ENCODE peak calls at places on chromosome 12, in seven cellular contexts. E is A673, I is tibial artery, Z is MM.1S, G is tibial nerve, Y is cardiac muscle cell, F is H9. M is an unnamed sample.
A peak's percentile ranks its signal among the peaks of the same experiment; 100 is the strongest.

GRCh38 chr12:53505555-53506449 is 1.5 kb downstream of the NPFF start:
- DNase-seq in F (no peak), G (no peak), E (no peak), Y (no peak), Z (no peak), I (no peak), M (no peak)

GRCh38 chr12:110577717-110578521 is 5.2 kb downstream of the PPTC7 start:
- DNase-seq in Z (no peak), G (no peak), Y (no peak), E (peak; percentile 25), F (no peak), I (no peak), M (peak; percentile 85)

GRCh38 chr12:127238061-127238460 is 1028.9 kb upstream of the TMEM132C start:
- DNase-seq in I (no peak), F (no peak), E (no peak), Z (no peak), G (no peak), Y (no peak), M (no peak)

GRCh38 chr12:68271346-68271745 is 17.9 kb upstream of the IL22 start:
- DNase-seq in F (no peak), G (no peak), Y (no peak), Z (no peak), E (no peak), I (no peak), M (no peak)

GRCh38 chr12:47071241-47071852 is 8.1 kb upstream of the PCED1B start:
- DNase-seq in F (peak; percentile 75), I (no peak), Y (peak; percentile 26), G (no peak), Z (peak; percentile 29), E (peak; percentile 55), M (no peak)

GRCh38 chr12:24553259-24553658 is 395.6 kb downstream of the BCAT1 start:
- DNase-seq in I (no peak), Y (no peak), F (no peak), G (no peak), E (no peak), Z (no peak), M (no peak)

GRCh38 chr12:120538281-120539156 is 4.4 kb downstream of the RNF10 start:
- DNase-seq in G (no peak), Y (peak; percentile 71), I (peak; percentile 90), E (peak; percentile 61), Z (peak; percentile 68), F (no peak), M (peak; percentile 68)

GRCh38 chr12:70719672-70720420 is 82.6 kb upstream of the PTPRB start:
- DNase-seq in Z (peak; percentile 30), E (peak; percentile 58), Y (peak; percentile 65), F (peak; percentile 79), I (no peak), G (no peak), M (peak; percentile 28)

GRCh38 chr12:31315779-31316465 is 10.0 kb downstream of the SINHCAF start:
- DNase-seq in G (no peak), Y (no peak), I (no peak), E (no peak), Z (no peak), F (no peak), M (no peak)

GRCh38 chr12:105288311-105288996 is 42.0 kb upstream of the C12orf75 start:
- DNase-seq in E (no peak), G (no peak), Y (no peak), Z (no peak), F (no peak), I (no peak), M (no peak)
- TF ChIP-seq CTCF in E (no peak), G (no peak), Y (no peak), Z (no peak), F (no peak), I (no peak), M (no peak)

DNA sequence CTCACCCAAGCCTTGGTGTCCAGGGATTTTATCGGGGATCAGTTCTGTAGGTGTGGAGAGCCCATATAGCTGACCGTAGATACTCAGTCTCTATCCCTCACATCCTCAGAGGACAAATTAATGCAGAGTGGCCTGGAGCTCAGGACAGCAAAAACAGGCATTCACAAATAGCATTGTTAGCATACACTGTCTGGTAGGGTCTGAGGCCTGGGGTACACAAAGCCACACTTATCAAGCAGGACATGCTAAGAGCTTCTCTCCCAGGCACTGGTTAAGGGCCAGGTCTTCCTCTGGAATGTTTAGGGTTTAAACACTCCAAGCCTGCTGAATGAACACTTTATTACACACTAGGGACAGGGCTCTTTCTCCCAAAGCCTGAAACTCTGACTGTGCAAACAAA is 253.2 kb downstream of the NEDD1 start:
- DNase-seq in I (no peak), Z (no peak), Y (no peak), F (no peak), E (no peak), G (no peak), M (no peak)
- H3K27ac ChIP-seq in I (no peak overlapping the region), Z (no peak overlapping the region), Y (no peak overlapping the region), F (no peak overlapping the region), E (no peak overlapping the region), G (no peak overlapping the region), M (no peak overlapping the region)

GRCh38 chr12:132066345-132066685 is 77.8 kb downstream of the DDX51 start:
- DNase-seq in G (no peak), Z (no peak), I (no peak), F (no peak), E (no peak), Y (no peak), M (no peak)

GRCh38 chr12:132065609-132066344 is 78.3 kb downstream of the DDX51 start:
- DNase-seq in F (no peak), Z (no peak), Y (no peak), I (no peak), G (no peak), E (no peak), M (no peak)

GRCh38 chr12:132067182-132067581 is 76.9 kb downstream of the DDX51 start:
- DNase-seq in G (no peak), F (no peak), E (no peak), Y (no peak), I (no peak), Z (no peak), M (no peak)

GRCh38 chr12:132068250-132068649 is 75.9 kb downstream of the DDX51 start:
- DNase-seq in Y (no peak), G (no peak), I (no peak), F (no peak), Z (no peak), E (no peak), M (no peak)

GRCh38 chr12:132066749-132067148 is 77.4 kb downstream of the DDX51 start:
- DNase-seq in I (no peak), Y (no peak), F (no peak), G (no peak), E (no peak), Z (no peak), M (no peak)
- TF ChIP-seq CTCF in I (no peak), Y (no peak), F (no peak), G (no peak), E (no peak), Z (no peak), M (no peak)

GRCh38 chr12:118372541-118373495 is at the start of gene TAOK3:
- DNase-seq in E (peak; percentile 99), Z (peak; percentile 93), I (peak; percentile 100), G (peak; percentile 99), Y (peak; percentile 99), F (peak; percentile 100), M (peak; percentile 96)

GRCh38 chr12:118373628-118374027 is 921 bp upstream of the TAOK3 start:
- DNase-seq in G (no peak), F (no peak), E (no peak), I (no peak), Y (no peak), Z (no peak), M (no peak)

GRCh38 chr12:118374909-118375308 is 1.4 kb upstream of the SUDS3 start:
- DNase-seq in G (no peak), I (no peak), E (no peak), Z (no peak), Y (no peak), F (no peak), M (no peak)

GRCh38 chr12:118375348-118375747 is 1.0 kb upstream of the SUDS3 start:
- DNase-seq in Y (no peak), Z (no peak), E (no peak), F (no peak), G (no peak), I (no peak), M (no peak)

DNA sequence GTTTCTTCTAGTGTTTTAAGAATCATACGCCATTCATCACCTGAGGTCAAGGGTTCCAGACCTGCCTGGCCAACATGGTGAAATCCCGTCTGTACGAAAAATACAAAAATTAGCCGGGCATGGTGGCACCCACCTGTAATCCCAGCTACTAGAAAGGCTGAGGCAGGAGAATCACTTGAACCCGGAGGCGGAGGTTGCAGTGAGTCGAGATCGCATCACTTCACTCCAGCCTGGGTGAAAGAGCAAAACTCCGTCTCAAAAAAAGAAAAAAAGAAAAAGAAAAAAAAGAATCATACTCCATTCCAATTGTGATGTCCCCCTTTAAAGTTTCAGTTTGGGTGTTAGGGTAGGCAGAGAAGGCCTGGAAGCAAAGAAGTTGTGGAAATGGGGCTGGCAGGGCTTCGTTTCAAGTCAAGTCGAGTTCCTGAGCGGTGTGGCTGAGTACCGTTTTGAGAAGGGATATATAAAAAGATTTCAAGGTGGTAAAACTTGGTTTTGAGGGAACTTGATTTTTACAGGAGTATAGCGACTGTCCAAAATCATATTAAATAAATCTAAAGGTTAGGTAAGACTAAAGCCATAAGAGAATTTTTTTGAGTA is 1.5 kb upstream of the TAOK3 start:
- DNase-seq in E (no peak), G (no peak), I (no peak), Z (no peak), F (no peak), Y (no peak), M (no peak)
- H3K27ac ChIP-seq in E (no peak overlapping the region), G (no peak overlapping the region), I (no peak overlapping the region), Z (no peak overlapping the region), F (no peak overlapping the region), Y (no peak overlapping the region), M (no peak overlapping the region)

M was measured in RWPE1.